ENCODE peak calls at places on chromosomes 1 and 21, in eight cellular contexts. P is CD8-positive, alpha-beta memory T cell; I is H7; E is keratinocyte; G is HFF-Myc; R is thoracic aorta; L is heart right ventricle; N is CD8-positive, alpha-beta T cell. Y is an unnamed sample.

GRCh38 chr1:42392255-42392654 is 11.7 kb downstream of the RIMKLA start:
- DNase-seq in P (no peak), I (no peak), E (no peak), G (no peak), R (no peak), L (no peak), N (no peak), Y (no peak)

GRCh38 chr1:25245393-25245792 is 1.9 kb downstream of the RSRP1 start:
- DNase-seq in P (no peak), I (no peak), E (no peak), G (no peak), R (no peak), L (no peak), N (no peak), Y (no peak)

GRCh38 chr1:165376041-165376810 is 19.7 kb upstream of the LMX1A start:
- DNase-seq in P (no peak), I (peak), E (no peak), G (peak), R (peak), L (peak), N (no peak), Y (peak)

GRCh38 chr21:37763298-37763697 is 153.0 kb downstream of the KCNJ6 start:
- DNase-seq in P (no peak), I (no peak), E (no peak), G (no peak), R (no peak), L (no peak), N (no peak), Y (no peak)

GRCh38 chr21:37184784-37185593 is 82.1 kb downstream of the VPS26C start:
- DNase-seq in P (no peak), I (no peak), E (no peak), G (no peak), R (no peak), L (no peak), N (no peak), Y (no peak)

GRCh38 chr1:175493999-175494336 is 249.4 kb downstream of the TNR start:
- DNase-seq in P (no peak), I (peak), E (no peak), G (no peak), R (no peak), L (no peak), N (no peak), Y (no peak)

GRCh38 chr1:240562111-240562590 is 49.8 kb downstream of the GREM2 start:
- DNase-seq in P (no peak), I (no peak), E (no peak), G (no peak), R (no peak), L (no peak), N (no peak), Y (peak)

GRCh38 chr1:223221686-223222085 is 78.6 kb upstream of the TLR5 start:
- DNase-seq in P (no peak), I (no peak), E (no peak), G (no peak), R (no peak), L (no peak), N (no peak), Y (no peak)

GRCh38 chr21:21712761-21713558 is 714.8 kb downstream of the NCAM2 start:
- DNase-seq in P (no peak), I (no peak), E (no peak), G (no peak), R (no peak), L (no peak), N (no peak), Y (peak)

GRCh38 chr1:54052470-54052933 is 502 bp downstream of the TMEM59 start:
- DNase-seq in P (peak), I (peak), E (no peak), G (no peak), R (no peak), L (no peak), N (peak), Y (no peak)

GRCh38 chr21:41897047-41897669 is 18.0 kb upstream of the PRDM15 start:
- DNase-seq in P (no peak), I (peak), E (no peak), G (no peak), R (no peak), L (no peak), N (no peak), Y (no peak)

GRCh38 chr21:41899431-41900202 is 20.5 kb upstream of the PRDM15 start:
- DNase-seq in P (peak), I (no peak), E (no peak), G (no peak), R (no peak), L (no peak), N (no peak), Y (no peak)

GRCh38 chr21:41898998-41899397 is 19.9 kb upstream of the PRDM15 start:
- DNase-seq in P (no peak), I (no peak), E (no peak), G (no peak), R (no peak), L (no peak), N (no peak), Y (no peak)

GRCh38 chr21:41895643-41896493 is 16.7 kb upstream of the PRDM15 start:
- DNase-seq in P (peak), I (peak), E (no peak), G (no peak), R (no peak), L (no peak), N (peak), Y (no peak)

DNA sequence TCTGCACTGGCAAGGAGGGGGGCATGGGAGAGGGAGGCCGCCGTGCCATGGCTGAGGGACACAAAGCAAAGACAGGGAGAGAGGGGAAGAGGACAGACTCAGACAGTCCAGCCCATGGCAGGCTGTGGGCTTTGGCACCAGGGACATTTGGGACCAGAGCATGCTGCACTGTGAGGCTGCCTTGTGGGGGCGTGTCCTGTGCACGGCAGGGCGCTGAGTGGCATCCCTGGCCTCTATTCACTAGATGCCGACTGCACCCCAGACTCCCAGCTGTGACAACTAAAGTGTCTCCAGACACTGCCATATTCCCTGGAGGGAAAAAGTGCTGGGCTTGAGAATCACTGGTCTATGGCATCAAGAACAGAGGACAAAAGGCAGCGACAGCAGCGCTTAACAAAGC is 18.5 kb upstream of the PRDM15 start:
- DNase-seq in P (no peak), I (peak), E (no peak), G (no peak), R (no peak), L (no peak), N (no peak), Y (no peak)
- H3K4me3 ChIP-seq in P (no peak), I (no peak), E (no peak), G (no peak), R (no peak), L (no peak), N (no peak), Y (no peak)

GRCh38 chr1:160739098-160739511 is at the start of gene SLAMF7:
- DNase-seq in P (peak), I (no peak), E (no peak), G (no peak), R (no peak), L (no peak), N (peak), Y (no peak)
- H3K4me3 ChIP-seq in P (peak), I (no peak), E (peak), G (no peak), R (peak), L (no peak), N (peak), Y (no peak)

DNA sequence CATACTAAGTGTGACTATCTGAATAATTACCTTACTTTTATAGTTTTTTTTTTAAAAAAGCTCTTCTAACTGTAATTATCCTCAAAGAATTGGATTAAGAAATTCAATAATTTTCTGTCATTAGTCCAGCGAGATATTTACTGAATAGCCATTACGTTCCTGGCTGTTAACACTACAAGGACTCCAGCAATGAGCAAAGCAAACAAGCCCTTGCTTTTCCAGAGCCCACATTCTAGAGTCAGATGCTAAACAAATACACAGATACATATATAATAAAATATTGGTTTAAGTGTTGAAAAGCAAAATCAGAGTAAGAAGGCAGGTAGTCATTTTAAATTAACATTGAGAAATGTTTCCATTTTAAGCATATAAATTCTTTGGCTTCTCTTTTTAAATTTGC is 118.4 kb downstream of the ATF6 start:
- DNase-seq in P (no peak), I (no peak), E (no peak), G (no peak), R (no peak), L (no peak), N (no peak), Y (no peak)
- H3K4me3 ChIP-seq in P (no peak), I (no peak), E (no peak), G (no peak), R (no peak), L (peak), N (no peak), Y (no peak)

DNA sequence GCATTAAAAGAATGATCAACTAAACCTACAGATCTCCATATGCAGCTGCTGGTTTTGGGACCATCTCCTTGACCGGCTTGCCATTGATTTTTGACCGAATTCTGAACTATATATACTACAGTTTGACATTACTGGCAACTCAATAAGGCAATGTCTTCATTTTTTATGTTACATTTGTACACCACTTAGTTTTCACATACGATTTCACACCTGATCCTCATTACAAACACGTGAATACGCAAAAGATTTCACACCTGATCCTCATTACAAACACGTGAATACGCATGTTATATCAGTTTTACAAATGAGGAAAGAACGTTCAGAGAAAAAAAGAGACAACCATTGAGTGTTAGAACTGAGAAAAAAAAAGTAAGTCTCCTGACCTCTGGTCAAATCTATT is 1.1 kb downstream of the SASS6 start:
- DNase-seq in P (no peak), I (no peak), E (no peak), G (no peak), R (no peak), L (no peak), N (no peak), Y (no peak)
- H3K4me3 ChIP-seq in P (peak), I (peak), E (peak), G (peak), R (peak), L (no peak), N (no peak), Y (peak)

GRCh38 chr1:153568367-153569099 is 2.9 kb upstream of the S100A2 start:
- DNase-seq in P (peak), I (peak), E (peak), G (peak), R (peak), L (peak), N (peak), Y (no peak)

GRCh38 chr1:153565529-153566374 is at the start of gene S100A2:
- DNase-seq in P (no peak), I (peak), E (peak), G (peak), R (peak), L (no peak), N (no peak), Y (peak)

GRCh38 chr1:153563991-153564390 is 1.7 kb downstream of the S100A2 start:
- DNase-seq in P (no peak), I (no peak), E (no peak), G (no peak), R (no peak), L (no peak), N (no peak), Y (no peak)

GRCh38 chr1:153567621-153568366 is 2.1 kb upstream of the S100A2 start:
- DNase-seq in P (no peak), I (peak), E (peak), G (no peak), R (no peak), L (no peak), N (no peak), Y (no peak)

GRCh38 chr1:153566414-153567371 is 1.0 kb upstream of the S100A2 start:
- DNase-seq in P (peak), I (peak), E (peak), G (peak), R (peak), L (peak), N (peak), Y (peak)
- H3K4me3 ChIP-seq in P (no peak), I (no peak), E (peak), G (no peak), R (peak), L (no peak), N (no peak), Y (no peak)

DNA sequence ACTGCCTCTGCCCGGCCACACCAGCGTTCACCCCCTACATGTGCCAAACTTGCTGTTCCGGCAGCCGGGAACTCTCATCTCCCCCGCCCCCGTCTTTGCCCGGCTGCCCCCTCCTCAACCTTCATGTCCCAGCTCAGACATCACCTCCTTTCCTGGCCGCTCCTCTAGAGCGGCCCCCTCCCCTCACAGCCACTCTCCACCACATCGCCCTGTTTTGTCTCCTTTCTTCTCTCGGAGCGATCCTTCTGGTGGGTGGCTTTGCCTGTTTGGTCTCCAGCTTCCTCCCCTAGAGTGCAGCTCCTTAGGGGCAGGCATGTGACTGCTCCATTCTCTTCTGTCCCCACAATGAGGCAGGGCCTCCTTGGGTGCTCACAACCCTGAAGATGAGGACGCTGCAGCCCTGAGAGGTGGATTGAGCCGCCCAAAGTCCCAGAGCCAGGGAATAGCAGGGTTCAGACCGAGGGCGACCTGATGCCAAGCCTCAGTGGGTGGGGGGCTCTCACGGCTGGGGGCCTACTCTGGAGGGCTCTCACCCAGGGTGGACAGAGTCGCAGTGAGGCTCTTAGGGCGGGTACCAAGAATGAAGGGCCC is 44.9 kb upstream of the ECE1 start:
- DNase-seq in P (no peak), I (peak), E (no peak), G (no peak), R (no peak), L (no peak), N (no peak), Y (no peak)
- H3K4me3 ChIP-seq in P (peak), I (peak), E (peak), G (peak), R (peak), L (peak), N (peak), Y (peak)

Y was measured in skeletal muscle cell.